ENCODE peak calls at places on chromosomes 3 and 15, in ten cellular contexts. N, I, W, C, U, Y, L, D, M and T are unnamed samples. For H3K4me1 and H3K9me3, the result is how much of the 10 kb centered on the place peaks cover.

GRCh38 chr15:41809526-41810220 is 18.2 kb upstream of the JMJD7 start:
- DNase-seq in U (no peak), D (no peak), Y (no peak), L (no peak), I (no peak), C (no peak), N (no peak), W (no peak), M (no peak), T (no peak)

GRCh38 chr3:37907906-37908305 is 46.2 kb downstream of the CTDSPL start:
- DNase-seq in W (no peak), U (peak), I (no peak), M (no peak), N (no peak), Y (no peak), L (peak), C (no peak), D (no peak), T (no peak)

GRCh38 chr15:67358812-67359211 is 104.2 kb downstream of the IQCH start:
- DNase-seq in C (no peak), Y (no peak), L (no peak), I (no peak), N (no peak), W (no peak), M (no peak), D (no peak), U (no peak), T (no peak)

GRCh38 chr3:65210026-65210814 is 522.4 kb upstream of the ADAMTS9 start:
- DNase-seq in M (no peak), Y (no peak), L (no peak), D (no peak), U (no peak), I (no peak), N (no peak), W (no peak), C (no peak), T (no peak)

GRCh38 chr3:13515786-13516783 is 32.8 kb upstream of the FBLN2 start:
- DNase-seq in D (peak), M (peak), W (no peak), C (no peak), U (no peak), N (peak), L (no peak), I (no peak), Y (no peak), T (no peak)

GRCh38 chr3:142724682-142725351 is 983 bp downstream of the TRPC1 start:
- DNase-seq in I (peak), U (no peak), N (peak), C (peak), L (peak), D (peak), Y (peak), M (peak), W (peak), T (no peak)

GRCh38 chr3:101279162-101279561 is 41.2 kb downstream of the IMPG2 start:
- DNase-seq in N (no peak), I (no peak), L (peak), D (no peak), W (no peak), M (no peak), Y (peak), C (no peak), U (no peak), T (no peak)

GRCh38 chr3:62242846-62243245 is 130.5 kb downstream of the FEZF2 start:
- DNase-seq in M (no peak), N (no peak), Y (no peak), W (no peak), D (no peak), L (no peak), U (no peak), C (no peak), I (no peak), T (no peak)

GRCh38 chr3:5021571-5022092 is 42.4 kb downstream of the BHLHE40 start:
- DNase-seq in L (peak), Y (peak), N (no peak), I (no peak), D (no peak), C (no peak), W (no peak), U (no peak), M (no peak), T (no peak)

GRCh38 chr15:62059818-62060115 is 480 bp downstream of the VPS13C start:
- DNase-seq in L (peak), I (peak), W (peak), Y (peak), D (peak), N (no peak), C (peak), U (peak), M (peak), T (no peak)

GRCh38 chr3:111874177-111874820 is 15.2 kb downstream of the PHLDB2 start:
- DNase-seq in L (peak), W (no peak), N (no peak), I (no peak), Y (peak), C (no peak), U (no peak), M (no peak), D (no peak), T (no peak)

GRCh38 chr15:64930019-64930652 is 18.4 kb downstream of the ANKDD1A start:
- DNase-seq in U (peak), W (no peak), N (no peak), M (no peak), I (no peak), D (no peak), Y (no peak), L (no peak), C (no peak), T (no peak)

GRCh38 chr15:56715220-56715619 is 18.1 kb downstream of the ZNF280D start:
- DNase-seq in W (no peak), U (no peak), L (peak), Y (no peak), C (no peak), N (no peak), I (no peak), M (no peak), D (no peak), T (no peak)

GRCh38 chr15:56716334-56716733 is 17.0 kb downstream of the ZNF280D start:
- DNase-seq in I (no peak), L (no peak), W (no peak), N (no peak), D (no peak), U (no peak), C (no peak), Y (no peak), M (no peak), T (no peak)

GRCh38 chr15:56719774-56720555 is 13.3 kb downstream of the ZNF280D start:
- DNase-seq in C (no peak), Y (no peak), M (no peak), U (no peak), W (no peak), N (no peak), I (no peak), L (peak), D (no peak), T (no peak)

GRCh38 chr15:56719021-56719612 is 14.2 kb downstream of the ZNF280D start:
- DNase-seq in N (no peak), L (no peak), M (no peak), C (no peak), U (no peak), W (no peak), D (no peak), I (no peak), Y (no peak), T (no peak)

GRCh38 chr15:56718560-56718959 is 14.7 kb downstream of the ZNF280D start:
- DNase-seq in W (no peak), U (no peak), Y (no peak), D (no peak), I (no peak), L (no peak), M (no peak), C (no peak), N (no peak), T (no peak)
- H3K4me1 ChIP-seq in W (under half), U (under half), Y (under half), D (under half), I (under half), L (under half), M (half or more), C (under half), N (under half), T (under half)

GRCh38 chr15:20348291-20348899 is 193.2 kb downstream of the GOLGA6L6 start:
- DNase-seq in I (no peak), Y (no peak), C (no peak), M (no peak), L (no peak), N (no peak), D (no peak), U (no peak), W (no peak), T (no peak)
- H3K9me3 ChIP-seq in I (under half), Y (under half), C (half or more), M (under half), L (under half), N (under half), D (under half), U (under half), W (under half), T (under half)

DNA sequence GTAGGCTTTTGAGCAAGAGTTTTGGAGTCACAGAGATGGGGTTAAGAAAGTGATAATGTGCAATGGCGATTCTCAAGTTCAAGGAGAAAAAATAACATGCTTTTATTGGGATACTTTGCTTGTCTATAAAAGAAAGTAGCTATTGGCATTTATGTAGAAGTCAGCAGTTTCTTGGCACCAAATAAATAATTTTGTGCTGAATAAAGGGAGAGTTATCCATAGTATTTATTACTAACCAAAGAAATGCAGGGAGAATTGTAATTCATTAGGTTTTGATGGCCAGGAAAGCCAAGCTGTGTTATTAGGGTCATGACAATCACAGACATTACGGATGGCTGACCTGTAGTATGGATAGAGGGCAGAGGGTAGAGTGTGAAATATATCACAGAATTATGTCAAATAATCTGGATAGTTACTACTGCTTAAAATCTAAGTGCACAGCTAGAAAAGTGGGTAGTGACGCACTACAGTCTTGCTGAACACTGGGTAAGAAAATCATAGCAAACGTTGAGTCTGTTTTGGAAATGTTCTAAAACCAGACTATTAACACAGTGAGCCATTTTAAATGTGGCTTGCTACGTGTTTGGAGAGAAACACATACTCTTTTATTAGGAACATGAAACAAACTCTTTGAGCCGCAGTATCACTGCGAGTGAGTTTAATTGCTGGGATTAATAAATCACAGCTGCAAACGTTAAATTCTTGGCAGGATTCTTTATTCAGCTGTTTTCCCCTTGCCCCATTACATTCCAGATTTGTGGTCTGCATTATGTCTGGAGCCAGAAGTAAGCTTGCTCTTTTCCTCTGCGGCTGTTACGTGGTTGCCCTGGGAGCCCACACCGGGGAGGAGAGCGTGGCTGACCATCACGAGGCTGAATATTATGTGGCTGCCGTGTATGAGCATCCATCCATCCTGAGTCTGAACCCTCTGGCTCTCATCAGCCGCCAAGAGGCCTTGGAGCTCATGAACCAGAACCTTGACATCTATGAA is 33.4 kb downstream of the BTD start:
- DNase-seq in C (no peak), Y (no peak), N (peak), D (no peak), M (no peak), U (no peak), W (peak), L (peak), I (no peak), T (no peak)
- H3K4me1 ChIP-seq in C (under half), Y (half or more), N (under half), D (under half), M (half or more), U (under half), W (under half), L (under half), I (under half), T (under half)

DNA sequence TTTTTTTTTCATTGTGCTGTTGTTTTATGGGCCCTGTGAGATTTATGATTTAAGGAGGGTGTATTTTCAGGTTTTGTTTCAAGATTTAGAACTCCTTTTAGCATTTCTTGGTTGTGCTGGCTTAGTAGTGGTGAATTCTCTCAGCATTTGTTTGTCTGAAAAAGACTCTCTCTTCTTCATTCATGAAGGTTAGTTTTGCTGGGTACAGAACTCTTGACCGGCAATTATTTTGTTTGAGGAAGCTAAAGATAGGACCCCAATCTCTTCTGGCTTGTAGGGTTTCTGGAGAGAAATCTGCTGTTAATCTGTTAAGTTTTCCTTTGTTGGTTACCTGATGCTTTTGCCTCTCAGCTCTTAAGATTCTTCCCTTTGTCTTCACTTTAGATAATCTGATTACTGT is 46.9 kb downstream of the LYSMD4 start:
- DNase-seq in I (no peak), N (no peak), M (no peak), C (no peak), U (no peak), W (no peak), L (no peak), Y (no peak), D (no peak), T (no peak)
- H3K9me3 ChIP-seq in I (under half), N (under half), M (under half), C (under half), U (under half), W (under half), L (under half), Y (under half), D (under half), T (under half)

GRCh38 chr3:49411550-49411967 is 217 bp downstream of the RHOA start:
- DNase-seq in N (peak), M (peak), U (no peak), W (peak), C (peak), L (no peak), I (peak), D (peak), Y (no peak), T (no peak)

GRCh38 chr3:49410844-49411549 is 779 bp downstream of the RHOA start:
- DNase-seq in M (no peak), Y (no peak), I (no peak), W (no peak), U (no peak), D (no peak), N (no peak), C (no peak), L (no peak), T (no peak)

GRCh38 chr3:49412632-49413337 is 562 bp downstream of the TCTA start:
- DNase-seq in W (no peak), C (no peak), L (peak), M (no peak), N (no peak), D (no peak), U (no peak), I (no peak), Y (no peak), T (no peak)

GRCh38 chr3:49411968-49412631 is at the start of the genes RHOA and TCTA:
- DNase-seq in Y (peak), L (peak), U (peak), M (peak), D (peak), I (peak), W (peak), C (peak), N (peak), T (peak)

DNA sequence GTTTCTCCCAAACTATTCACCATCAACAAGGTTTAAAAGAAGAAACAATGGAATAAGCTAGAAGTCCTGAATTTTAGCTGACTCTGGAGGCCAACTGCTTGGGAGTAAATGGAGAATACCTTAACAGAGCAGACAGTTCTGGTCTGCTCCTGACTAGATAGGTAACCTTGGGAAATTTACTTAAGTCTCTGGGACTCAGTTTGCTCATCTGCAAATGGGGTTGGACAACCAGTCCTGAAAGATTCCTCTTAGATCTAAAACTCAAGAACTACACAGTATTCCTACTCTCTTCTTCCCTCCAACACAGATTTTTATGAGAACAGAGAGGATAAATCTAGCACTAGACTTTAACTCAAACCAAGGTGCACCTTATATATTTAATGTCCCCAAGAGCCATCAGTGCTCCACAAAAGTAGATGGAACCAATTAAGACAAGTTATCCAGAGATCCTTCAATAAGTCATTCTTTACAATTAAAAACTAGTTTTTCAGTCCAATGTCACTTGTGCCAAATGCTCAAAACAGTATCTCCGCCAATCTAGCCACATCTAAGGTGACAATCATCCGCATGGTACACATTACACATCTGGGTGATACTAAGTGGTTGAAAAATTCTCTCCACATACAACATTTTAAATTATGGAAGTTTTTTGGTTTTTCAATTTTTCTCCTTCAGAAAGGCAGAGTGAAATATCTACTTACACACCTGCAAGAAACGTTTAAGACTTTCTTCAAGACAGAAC is 1.5 kb downstream of the RHOA start:
- DNase-seq in C (no peak), L (no peak), M (no peak), N (no peak), Y (no peak), I (no peak), D (no peak), W (no peak), U (no peak), T (no peak)
- H3K4me1 ChIP-seq in C (under half), L (under half), M (half or more), N (under half), Y (under half), I (half or more), D (half or more), W (under half), U (under half), T (under half)

DNA sequence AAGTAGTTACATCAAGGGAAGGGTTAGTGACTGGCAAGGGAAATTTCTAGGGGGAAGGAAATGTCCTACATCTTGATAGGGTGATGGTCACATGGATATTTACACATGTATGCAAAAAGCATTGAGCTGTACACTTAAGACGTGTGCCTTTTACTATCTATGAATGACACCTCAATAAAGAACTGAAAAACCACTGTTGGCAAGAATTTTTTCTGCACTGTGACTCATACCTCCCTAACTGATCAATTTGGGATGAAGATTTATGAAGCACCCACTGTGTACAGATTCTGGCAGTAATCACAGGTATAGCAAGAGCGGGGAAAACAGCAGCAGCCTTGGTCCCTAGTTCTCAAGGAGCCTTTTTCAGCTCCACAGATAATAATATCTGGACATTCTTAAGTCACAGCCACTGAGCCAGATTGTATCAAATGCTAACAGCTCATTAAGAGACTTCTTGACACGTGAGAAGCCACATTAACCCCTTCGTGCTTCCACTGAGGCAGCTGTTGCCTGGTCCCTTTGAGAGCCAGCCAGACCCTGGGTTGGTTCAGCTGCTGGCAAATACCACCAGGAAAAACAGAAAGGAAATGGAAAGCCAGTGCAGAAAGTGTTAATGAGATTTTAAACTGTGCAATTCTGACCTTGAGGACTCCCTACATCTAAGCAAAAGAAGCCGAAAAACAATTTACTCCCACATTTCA is 32.0 kb upstream of the GALNT15 start:
- DNase-seq in D (no peak), N (no peak), M (no peak), I (no peak), Y (no peak), U (no peak), C (no peak), L (peak), W (no peak), T (no peak)
- H3K9me3 ChIP-seq in D (under half), N (under half), M (under half), I (under half), Y (under half), U (under half), C (under half), L (under half), W (under half), T (under half)

DNA sequence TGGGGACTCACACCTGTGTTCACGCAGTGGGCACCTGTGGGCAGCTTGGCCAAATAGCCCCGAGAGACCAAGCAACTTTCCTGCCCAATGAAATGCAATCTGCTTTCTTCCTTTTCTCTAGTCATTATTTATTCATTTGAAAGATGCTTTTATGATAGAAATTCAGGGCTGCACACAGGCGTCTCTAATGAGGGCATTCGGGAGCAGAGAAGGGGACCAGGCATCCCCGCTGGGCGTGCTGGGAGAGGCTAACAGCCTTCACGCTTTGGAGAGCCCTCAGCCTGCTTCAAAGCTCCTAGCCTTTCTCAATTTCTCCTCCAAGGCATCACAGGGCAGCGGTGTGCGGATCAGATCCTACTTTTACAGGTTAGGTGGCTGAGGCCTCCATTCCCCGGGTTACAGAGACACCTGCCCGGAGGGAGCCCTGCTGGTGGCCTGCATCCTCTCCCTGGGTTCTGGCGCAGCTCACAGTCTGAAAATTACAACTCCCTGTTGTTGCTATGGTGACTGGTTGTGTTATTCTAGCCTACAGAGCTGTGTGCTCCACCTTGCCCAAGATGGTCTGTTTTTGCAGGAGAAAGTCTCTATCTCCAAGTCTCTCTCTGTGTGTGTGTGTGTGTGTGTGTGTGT is 21.8 kb upstream of the KLF13 start:
- DNase-seq in W (no peak), N (no peak), D (peak), U (no peak), L (no peak), I (no peak), M (no peak), Y (no peak), C (no peak), T (peak)
- H3K4me1 ChIP-seq in W (under half), N (under half), D (half or more), U (under half), L (under half), I (under half), M (half or more), Y (under half), C (under half), T (under half)